ENCODE peak calls at places on chromosome 1, in nine cellular contexts. T is stomach, B is ovary, D is BE2C, M is body of pancreas, X is lower lobe of right lung, I is fibroblast of lung, O is testis, Z is transverse colon. F is an unnamed sample. For H3K27me3, the result is how much of the 10 kb centered on the place peaks cover.

GRCh38 chr1:35894183-35894582 is 11.2 kb downstream of the AGO1 start:
- DNase-seq in T (no peak), B (peak), D (no peak), M (peak), X (peak), I (peak), O (peak), Z (no peak), F (no peak)

GRCh38 chr1:74356493-74356892 is 121.3 kb downstream of the TNNI3K start:
- DNase-seq in T (no peak), B (no peak), D (no peak), M (no peak), X (no peak), I (peak), O (no peak), Z (no peak), F (no peak)

GRCh38 chr1:226474443-226475111 is 66.7 kb upstream of the PARP1 start:
- DNase-seq in T (no peak), B (no peak), D (no peak), M (no peak), X (no peak), I (no peak), O (no peak), Z (no peak), F (no peak)

GRCh38 chr1:13667696-13668095 is 32.3 kb upstream of the PRDM2 start:
- DNase-seq in T (no peak), B (no peak), D (no peak), M (no peak), X (no peak), I (no peak), O (no peak), Z (no peak), F (no peak)

GRCh38 chr1:29505537-29506220 is 269.4 kb downstream of the PTPRU start:
- DNase-seq in T (peak), B (no peak), D (no peak), M (no peak), X (no peak), I (no peak), O (no peak), Z (no peak), F (no peak)

GRCh38 chr1:61053712-61054608 is 28.4 kb upstream of the NFIA start:
- DNase-seq in T (peak), B (no peak), D (peak), M (no peak), X (peak), I (no peak), O (peak), Z (peak), F (no peak)

GRCh38 chr1:44707959-44708831 is 22.8 kb downstream of the RNU5D-1 start:
- DNase-seq in T (no peak), B (no peak), D (peak), M (peak), X (no peak), I (peak), O (no peak), Z (no peak), F (no peak)

GRCh38 chr1:51859737-51860136 is 18.8 kb downstream of the NRDC start:
- DNase-seq in T (no peak), B (no peak), D (no peak), M (no peak), X (no peak), I (no peak), O (no peak), Z (no peak), F (no peak)

GRCh38 chr1:224726783-224727182 is 110.7 kb downstream of the CNIH3 start:
- DNase-seq in T (no peak), B (peak), D (no peak), M (no peak), X (peak), I (peak), O (no peak), Z (no peak), F (peak)

GRCh38 chr1:182002570-182002969 is 58.9 kb downstream of the ZNF648 start:
- DNase-seq in T (no peak), B (no peak), D (no peak), M (no peak), X (no peak), I (no peak), O (no peak), Z (no peak), F (no peak)

GRCh38 chr1:181998858-181999257 is 62.7 kb downstream of the ZNF648 start:
- DNase-seq in T (no peak), B (no peak), D (no peak), M (no peak), X (no peak), I (no peak), O (no peak), Z (no peak), F (no peak)

GRCh38 chr1:182003025-182003725 is 58.3 kb downstream of the ZNF648 start:
- DNase-seq in T (no peak), B (no peak), D (no peak), M (no peak), X (no peak), I (no peak), O (no peak), Z (no peak), F (no peak)

GRCh38 chr1:182004601-182005000 is 56.9 kb downstream of the ZNF648 start:
- DNase-seq in T (no peak), B (no peak), D (no peak), M (no peak), X (no peak), I (no peak), O (no peak), Z (no peak), F (no peak)

GRCh38 chr1:182003953-182004586 is 57.4 kb downstream of the ZNF648 start:
- DNase-seq in T (no peak), B (no peak), D (peak), M (no peak), X (no peak), I (no peak), O (peak), Z (no peak), F (no peak)
- TF ChIP-seq CTCF in T (no peak), B (no peak), D (no peak), M (no peak), X (no peak), I (no peak), O (peak), Z (no peak), F (no peak)

GRCh38 chr1:165853528-165854075 is 26.2 kb downstream of the UCK2 start:
- DNase-seq in T (no peak), B (no peak), D (no peak), M (no peak), X (no peak), I (peak), O (no peak), Z (no peak), F (no peak)
- H3K27me3 ChIP-seq in T (under half), B (under half), D (under half), M (under half), X (under half), I (under half), O (under half), Z (under half), F (under half)

DNA sequence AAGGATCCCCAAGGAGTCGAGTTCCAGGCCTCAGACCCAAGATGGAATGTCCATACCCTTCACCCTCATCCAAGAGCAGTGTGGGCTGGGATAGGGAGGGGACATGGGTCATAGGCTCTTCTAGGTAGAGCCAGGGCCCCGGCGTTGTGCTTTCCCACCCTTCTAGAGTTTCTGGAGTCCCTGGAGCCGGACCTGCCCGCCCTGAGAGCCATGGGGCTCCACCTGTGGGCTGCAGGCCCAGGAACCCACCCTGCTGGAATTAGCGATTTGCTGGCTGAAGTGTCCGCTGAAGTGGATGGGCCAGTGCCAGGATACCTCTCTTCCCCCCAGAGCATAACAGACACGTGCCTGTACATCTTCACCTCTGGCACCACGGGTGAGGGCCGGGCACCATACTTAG is 1.1 kb downstream of the SLC27A3 start:
- DNase-seq in T (no peak), B (no peak), D (no peak), M (no peak), X (peak), I (no peak), O (no peak), Z (no peak), F (no peak)
- H3K4me3 ChIP-seq in T (peak), B (peak), D (peak), M (no peak), X (peak), I (peak), O (peak), Z (peak), F (peak)

DNA sequence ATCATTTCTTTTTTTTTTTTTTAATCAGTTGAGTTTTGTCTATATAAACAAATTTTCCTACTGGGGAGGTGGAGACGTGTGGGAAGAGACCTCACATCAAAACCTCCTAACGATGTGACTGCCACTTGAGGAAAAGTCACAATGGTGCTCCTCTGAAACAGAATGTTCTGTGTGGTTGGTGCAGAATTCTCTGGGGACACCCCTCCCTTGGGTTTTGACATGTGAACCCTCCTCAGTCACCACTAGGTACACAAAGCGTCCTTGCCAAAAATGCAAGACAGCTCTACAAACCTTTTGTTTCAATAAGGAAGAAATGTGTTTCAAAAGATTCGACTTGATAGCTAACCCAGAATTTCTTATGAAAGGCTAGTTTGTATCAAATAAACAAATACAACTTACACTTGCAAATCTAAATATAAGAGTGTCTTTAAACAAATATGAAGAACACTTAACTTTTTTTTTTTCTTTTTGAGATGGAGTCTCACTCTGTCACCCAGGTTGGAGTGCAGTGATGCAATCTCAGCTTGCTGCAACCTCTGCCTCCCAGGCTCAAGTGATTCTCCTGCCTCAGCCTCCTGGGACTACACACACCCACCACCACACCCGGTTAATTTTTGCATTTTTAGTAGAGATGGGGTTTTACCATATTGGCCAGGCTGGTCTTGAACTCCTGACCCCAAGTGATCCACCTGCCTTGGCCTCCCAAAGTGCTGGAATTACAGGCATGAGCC is 9.3 kb downstream of the SLC25A24 start:
- DNase-seq in T (no peak), B (no peak), D (no peak), M (no peak), X (peak), I (no peak), O (no peak), Z (no peak), F (no peak)
- TF ChIP-seq CTCF in T (no peak), B (no peak), D (no peak), M (no peak), X (no peak), I (no peak), O (no peak), Z (no peak), F (no peak)

GRCh38 chr1:22788298-22788697 is 77.7 kb downstream of the EPHB2 start:
- DNase-seq in T (no peak), B (no peak), D (no peak), M (no peak), X (no peak), I (peak), O (no peak), Z (no peak), F (no peak)
- H3K27me3 ChIP-seq in T (under half), B (under half), D (under half), M (under half), X (under half), I (under half), O (under half), Z (under half), F (under half)

DNA sequence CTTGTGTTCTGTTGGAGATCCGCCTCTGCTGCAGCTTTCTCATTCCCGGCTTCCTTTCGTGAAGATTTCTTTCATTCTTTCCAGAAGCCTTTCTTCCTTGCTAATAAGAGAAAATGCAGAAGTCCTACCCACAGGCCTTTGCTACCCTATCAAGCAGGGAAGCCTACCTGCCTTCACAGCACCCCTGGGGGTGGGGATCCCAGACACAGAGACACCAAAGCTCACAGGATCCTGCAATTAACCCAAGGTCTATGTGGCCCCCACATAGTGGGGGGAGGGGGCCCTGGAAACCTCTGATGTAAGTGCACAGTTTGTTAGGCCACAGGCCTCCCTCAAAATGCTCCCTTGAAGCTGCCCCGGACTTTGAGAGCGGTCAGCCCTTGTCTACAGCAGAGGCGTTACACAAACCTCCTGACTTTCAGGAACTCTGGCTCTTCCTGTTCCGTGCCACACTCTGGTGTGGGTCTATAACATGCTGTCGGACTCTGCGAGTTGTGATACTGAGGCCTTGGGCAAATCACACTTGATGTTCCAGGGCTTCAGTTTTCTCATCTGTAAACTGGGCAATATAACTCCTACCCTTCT is 31.2 kb downstream of the NKAIN1 start:
- DNase-seq in T (no peak), B (no peak), D (no peak), M (no peak), X (no peak), I (no peak), O (no peak), Z (no peak), F (no peak)
- H3K4me3 ChIP-seq in T (no peak), B (no peak), D (no peak), M (no peak), X (no peak), I (no peak), O (no peak), Z (no peak), F (no peak)